ENCODE peak calls at places on chromosomes 4 and X, in six cellular contexts. One of them, this sample, is unnamed.

GRCh38 chrX:20913760-20914159 is 460.5 kb upstream of the CNKSR2 start:
- DNase-seq in vagina: no peak
- DNase-seq in ovary: no peak
- DNase-seq in breast epithelium: no peak
- DNase-seq in body of pancreas: no peak
- DNase-seq in NB4: peak
- DNase-seq in this sample: no peak

GRCh38 chr4:118968006-118968405 is 79.4 kb downstream of the SYNPO2 start:
- DNase-seq in breast epithelium: peak
- DNase-seq in ovary: peak
- DNase-seq in body of pancreas: peak
- DNase-seq in vagina: no peak
- DNase-seq in NB4: peak
- DNase-seq in this sample: peak

GRCh38 chrX:133533249-133533648 is 118.0 kb upstream of the GPC4 start:
- DNase-seq in vagina: no peak
- DNase-seq in NB4: no peak
- DNase-seq in ovary: no peak
- DNase-seq in body of pancreas: no peak
- DNase-seq in breast epithelium: no peak
- DNase-seq in this sample: no peak

GRCh38 chrX:129840334-129840733 is 3.4 kb downstream of the ZDHHC9 start:
- DNase-seq in ovary: no peak
- DNase-seq in NB4: no peak
- DNase-seq in vagina: no peak
- DNase-seq in breast epithelium: no peak
- DNase-seq in body of pancreas: no peak
- DNase-seq in this sample: no peak

GRCh38 chr4:65508169-65508568 is 162.1 kb downstream of the EPHA5 start:
- DNase-seq in vagina: no peak
- DNase-seq in breast epithelium: no peak
- DNase-seq in ovary: no peak
- DNase-seq in NB4: no peak
- DNase-seq in body of pancreas: no peak
- DNase-seq in this sample: no peak

GRCh38 chr4:3197366-3198105 is 51.4 kb upstream of the MSANTD1 start:
- DNase-seq in body of pancreas: no peak
- DNase-seq in vagina: no peak
- DNase-seq in ovary: no peak
- DNase-seq in NB4: no peak
- DNase-seq in breast epithelium: no peak
- DNase-seq in this sample: no peak

GRCh38 chr4:68359508-68359907 is 9.6 kb upstream of the YTHDC1 start:
- DNase-seq in NB4: no peak
- DNase-seq in ovary: no peak
- DNase-seq in vagina: no peak
- DNase-seq in body of pancreas: no peak
- DNase-seq in breast epithelium: no peak
- DNase-seq in this sample: no peak

GRCh38 chrX:11629593-11630211 is 36.0 kb downstream of the ARHGAP6 start:
- DNase-seq in ovary: peak
- DNase-seq in NB4: no peak
- DNase-seq in breast epithelium: peak
- DNase-seq in vagina: no peak
- DNase-seq in body of pancreas: no peak
- DNase-seq in this sample: no peak

GRCh38 chr4:88582493-88582892 is 9.8 kb upstream of the HERC3 start:
- DNase-seq in vagina: no peak
- DNase-seq in breast epithelium: no peak
- DNase-seq in NB4: no peak
- DNase-seq in body of pancreas: no peak
- DNase-seq in ovary: no peak
- DNase-seq in this sample: no peak

GRCh38 chrX:2559124-2559523 is 58.3 kb upstream of the DHRSX start:
- DNase-seq in breast epithelium: no peak
- DNase-seq in body of pancreas: no peak
- DNase-seq in vagina: no peak
- DNase-seq in NB4: no peak
- DNase-seq in ovary: no peak
- DNase-seq in this sample: no peak

GRCh38 chr4:148069086-148070010 is 337.5 kb downstream of the ARHGAP10 start:
- DNase-seq in ovary: peak
- DNase-seq in breast epithelium: no peak
- DNase-seq in vagina: no peak
- DNase-seq in body of pancreas: no peak
- DNase-seq in NB4: no peak
- DNase-seq in this sample: no peak

GRCh38 chr4:187268940-187269339 is 545.3 kb upstream of the FAT1 start:
- DNase-seq in breast epithelium: no peak
- DNase-seq in NB4: no peak
- DNase-seq in ovary: no peak
- DNase-seq in vagina: no peak
- DNase-seq in body of pancreas: no peak
- DNase-seq in this sample: no peak

GRCh38 chrX:17613979-17614572 is 123.2 kb upstream of the SCML1 start:
- DNase-seq in ovary: no peak
- DNase-seq in breast epithelium: no peak
- DNase-seq in body of pancreas: peak
- DNase-seq in NB4: peak
- DNase-seq in vagina: no peak
- DNase-seq in this sample: no peak

DNA sequence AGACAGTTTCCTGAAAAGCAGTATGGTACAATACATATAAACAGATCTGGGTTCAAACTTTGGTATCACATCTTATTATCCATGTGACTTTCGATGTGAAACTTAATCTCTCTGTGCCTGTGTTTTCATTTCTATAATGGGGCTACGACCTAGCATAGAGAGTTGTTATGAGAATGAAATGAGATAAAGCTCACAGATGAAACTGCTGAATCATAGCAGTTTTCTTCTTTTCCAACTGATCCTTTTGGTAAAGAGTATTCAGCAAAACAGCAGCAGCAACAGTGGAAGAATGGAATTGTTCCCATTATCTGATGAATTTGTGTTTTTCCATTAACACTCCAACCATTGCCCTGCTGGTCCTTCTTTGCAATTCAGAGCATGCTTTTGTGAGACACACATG is 16.3 kb downstream of the AMBN start:
- DNase-seq in breast epithelium: no peak
- DNase-seq in ovary: no peak
- DNase-seq in NB4: no peak
- DNase-seq in body of pancreas: no peak
- DNase-seq in vagina: no peak
- DNase-seq in this sample: no peak
- TF ChIP-seq POLR2A in breast epithelium: no peak
- TF ChIP-seq POLR2A in ovary: no peak
- TF ChIP-seq POLR2A in NB4: no peak
- TF ChIP-seq POLR2A in body of pancreas: no peak
- TF ChIP-seq POLR2A in vagina: no peak
- TF ChIP-seq POLR2A in this sample: no peak

DNA sequence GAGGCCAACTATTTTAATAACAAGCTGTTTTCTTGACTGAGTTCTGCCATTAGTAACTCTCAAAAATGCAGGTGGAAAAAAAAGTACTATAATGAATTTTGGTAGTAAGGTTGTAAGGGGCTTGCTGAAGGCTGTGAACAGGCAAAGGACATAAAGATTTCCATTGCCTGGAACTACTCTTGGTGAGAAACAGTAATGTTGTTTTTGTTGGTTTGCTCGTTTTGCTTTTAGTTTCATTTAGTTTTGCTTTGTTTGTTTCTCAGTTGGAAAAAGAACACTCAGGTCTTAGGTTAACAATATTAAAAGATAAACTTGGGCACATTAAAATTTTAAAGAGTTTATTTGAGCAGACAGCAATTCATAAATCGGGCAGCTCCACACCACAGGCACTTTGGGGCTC is 824.5 kb upstream of the HTR2C start:
- DNase-seq in body of pancreas: no peak
- DNase-seq in ovary: no peak
- DNase-seq in breast epithelium: no peak
- DNase-seq in NB4: no peak
- DNase-seq in vagina: no peak
- DNase-seq in this sample: no peak
- TF ChIP-seq POLR2A in body of pancreas: no peak
- TF ChIP-seq POLR2A in ovary: no peak
- TF ChIP-seq POLR2A in breast epithelium: no peak
- TF ChIP-seq POLR2A in NB4: no peak
- TF ChIP-seq POLR2A in vagina: no peak
- TF ChIP-seq POLR2A in this sample: no peak

GRCh38 chr4:112302320-112303274 is 5.4 kb downstream of the ALPK1 start:
- DNase-seq in breast epithelium: no peak
- DNase-seq in NB4: no peak
- DNase-seq in body of pancreas: no peak
- DNase-seq in vagina: no peak
- DNase-seq in ovary: no peak
- DNase-seq in this sample: no peak

GRCh38 chr4:112297495-112297894 is 326 bp downstream of the ALPK1 start:
- DNase-seq in body of pancreas: no peak
- DNase-seq in ovary: no peak
- DNase-seq in NB4: no peak
- DNase-seq in vagina: no peak
- DNase-seq in breast epithelium: no peak
- DNase-seq in this sample: no peak

GRCh38 chr4:112296949-112297483 is at the start of gene ALPK1:
- DNase-seq in ovary: no peak
- DNase-seq in vagina: no peak
- DNase-seq in body of pancreas: peak
- DNase-seq in breast epithelium: no peak
- DNase-seq in NB4: peak
- DNase-seq in this sample: no peak
- TF ChIP-seq POLR2A in ovary: peak
- TF ChIP-seq POLR2A in vagina: no peak
- TF ChIP-seq POLR2A in body of pancreas: peak
- TF ChIP-seq POLR2A in breast epithelium: peak
- TF ChIP-seq POLR2A in NB4: peak
- TF ChIP-seq POLR2A in this sample: peak

GRCh38 chrX:34656842-34657780 is at the start of gene TMEM47:
- DNase-seq in body of pancreas: peak
- DNase-seq in breast epithelium: peak
- DNase-seq in ovary: peak
- DNase-seq in vagina: no peak
- DNase-seq in NB4: no peak
- DNase-seq in this sample: peak
- TF ChIP-seq POLR2A in body of pancreas: peak
- TF ChIP-seq POLR2A in breast epithelium: no peak
- TF ChIP-seq POLR2A in ovary: peak
- TF ChIP-seq POLR2A in vagina: no peak
- TF ChIP-seq POLR2A in NB4: no peak
- TF ChIP-seq POLR2A in this sample: no peak

GRCh38 chr4:13601060-13601459 is 26.5 kb downstream of the BOD1L1 start:
- DNase-seq in body of pancreas: no peak
- DNase-seq in NB4: peak
- DNase-seq in vagina: no peak
- DNase-seq in ovary: no peak
- DNase-seq in breast epithelium: no peak
- DNase-seq in this sample: no peak
- TF ChIP-seq POLR2A in body of pancreas: no peak
- TF ChIP-seq POLR2A in NB4: no peak
- TF ChIP-seq POLR2A in vagina: no peak
- TF ChIP-seq POLR2A in ovary: no peak
- TF ChIP-seq POLR2A in breast epithelium: no peak
- TF ChIP-seq POLR2A in this sample: no peak

This sample was measured in GM12891.